ENCODE peak calls at places on chromosomes 5 and 9, in four cellular contexts. V, D, P and K are unnamed samples.

GRCh38 chr9:35756275-35756742 is 2.2 kb upstream of the MSMP start:
- DNase-seq in D (peak), V (no peak), P (no peak), K (no peak)

GRCh38 chr9:134659688-134660131 is 18.1 kb downstream of the COL5A1 start:
- DNase-seq in V (no peak), D (no peak), P (no peak), K (no peak)

GRCh38 chr5:91127682-91128081 is 255.4 kb downstream of the ARRDC3 start:
- DNase-seq in D (no peak), P (no peak), V (no peak), K (no peak)

GRCh38 chr5:81842795-81843377 is 92.0 kb upstream of the SSBP2 start:
- DNase-seq in P (no peak), D (no peak), V (no peak), K (no peak)

GRCh38 chr9:131092548-131093440 is 3.5 kb upstream of the AIF1L start:
- DNase-seq in D (no peak), P (no peak), V (no peak), K (no peak)

GRCh38 chr9:129866373-129867137 is 31.3 kb downstream of the USP20 start:
- DNase-seq in D (no peak), V (no peak), P (no peak), K (no peak)

GRCh38 chr5:139458580-139459407 is 3.7 kb downstream of the ECSCR start:
- DNase-seq in P (peak), D (peak), V (no peak), K (peak)

GRCh38 chr9:134984372-134985240 is 66.9 kb upstream of the FCN1 start:
- DNase-seq in P (no peak), V (no peak), D (no peak), K (no peak)

GRCh38 chr9:77475641-77476473 is 172.3 kb downstream of the GNA14 start:
- DNase-seq in V (no peak), P (peak), D (peak), K (peak)

GRCh38 chr5:31000287-31000686 is 193.2 kb upstream of the CDH6 start:
- DNase-seq in D (no peak), P (no peak), V (no peak), K (no peak)

GRCh38 chr5:143245929-143246561 is 157.4 kb downstream of the NR3C1 start:
- DNase-seq in V (no peak), P (peak), D (peak), K (peak)

GRCh38 chr5:56640763-56641406 is 174.5 kb upstream of the MAP3K1 start:
- DNase-seq in V (no peak), P (no peak), D (no peak), K (no peak)

GRCh38 chr9:72592501-72593403 is 71.3 kb downstream of the TMC1 start:
- DNase-seq in P (peak), V (no peak), D (peak), K (peak)

GRCh38 chr9:8876303-8876702 is 1076.7 kb upstream of the DMAC1 start:
- DNase-seq in P (no peak), V (no peak), D (no peak), K (no peak)